ENCODE peak calls at places on chromosomes 7 and 10, in four cellular contexts. One of them, this sample, is unnamed.

GRCh38 chr10:34817586-34817985 is 2.5 kb upstream of the PARD3 start:
- DNase-seq in Panc1: no peak
- DNase-seq in HepG2: no peak
- DNase-seq in HCT116: no peak
- DNase-seq in this sample: no peak

GRCh38 chr7:94129443-94130140 is 125.4 kb upstream of the BET1 start:
- DNase-seq in Panc1: peak; percentile 27
- DNase-seq in HepG2: peak; percentile 19
- DNase-seq in HCT116: no peak
- DNase-seq in this sample: no peak

GRCh38 chr10:104824378-104825006 is 183.4 kb downstream of the SORCS3 start:
- DNase-seq in Panc1: no peak
- DNase-seq in HepG2: no peak
- DNase-seq in HCT116: peak; percentile 22
- DNase-seq in this sample: peak; percentile 4

GRCh38 chr7:29102554-29103151 is 43.7 kb downstream of the CPVL start:
- DNase-seq in Panc1: peak; percentile 32
- DNase-seq in HepG2: peak; percentile 48
- DNase-seq in HCT116: peak; percentile 33
- DNase-seq in this sample: peak; percentile 35

GRCh38 chr7:138161600-138162081 is 85.4 kb downstream of the AKR1D1 start:
- DNase-seq in Panc1: peak; percentile 61
- DNase-seq in HepG2: peak; percentile 95
- DNase-seq in HCT116: peak; percentile 85
- DNase-seq in this sample: peak; percentile 98

GRCh38 chr10:18233775-18234174 is 93.6 kb downstream of the CACNB2 start:
- DNase-seq in Panc1: no peak
- DNase-seq in HepG2: no peak
- DNase-seq in HCT116: no peak
- DNase-seq in this sample: no peak

GRCh38 chr10:87058171-87058570 is 36.5 kb downstream of the GLUD1 start:
- DNase-seq in Panc1: no peak
- DNase-seq in HepG2: no peak
- DNase-seq in HCT116: no peak
- DNase-seq in this sample: no peak

GRCh38 chr7:64618785-64619456 is 47.0 kb upstream of the ZNF107 start:
- DNase-seq in Panc1: peak; percentile 65
- DNase-seq in HepG2: peak; percentile 65
- DNase-seq in HCT116: peak; percentile 59
- DNase-seq in this sample: peak; percentile 42

GRCh38 chr10:79390551-79391229 is 43.4 kb downstream of the PPIF start:
- DNase-seq in Panc1: no peak
- DNase-seq in HepG2: no peak
- DNase-seq in HCT116: no peak
- DNase-seq in this sample: peak; percentile 91

GRCh38 chr10:79390057-79390456 is 42.8 kb downstream of the PPIF start:
- DNase-seq in Panc1: no peak
- DNase-seq in HepG2: no peak
- DNase-seq in HCT116: no peak
- DNase-seq in this sample: no peak

GRCh38 chr10:79392020-79392398 is 44.7 kb downstream of the PPIF start:
- DNase-seq in Panc1: no peak
- DNase-seq in HepG2: no peak
- DNase-seq in HCT116: no peak
- DNase-seq in this sample: no peak

GRCh38 chr10:79392506-79393176 is 45.4 kb downstream of the PPIF start:
- DNase-seq in Panc1: no peak
- DNase-seq in HepG2: no peak
- DNase-seq in HCT116: no peak
- DNase-seq in this sample: no peak

DNA sequence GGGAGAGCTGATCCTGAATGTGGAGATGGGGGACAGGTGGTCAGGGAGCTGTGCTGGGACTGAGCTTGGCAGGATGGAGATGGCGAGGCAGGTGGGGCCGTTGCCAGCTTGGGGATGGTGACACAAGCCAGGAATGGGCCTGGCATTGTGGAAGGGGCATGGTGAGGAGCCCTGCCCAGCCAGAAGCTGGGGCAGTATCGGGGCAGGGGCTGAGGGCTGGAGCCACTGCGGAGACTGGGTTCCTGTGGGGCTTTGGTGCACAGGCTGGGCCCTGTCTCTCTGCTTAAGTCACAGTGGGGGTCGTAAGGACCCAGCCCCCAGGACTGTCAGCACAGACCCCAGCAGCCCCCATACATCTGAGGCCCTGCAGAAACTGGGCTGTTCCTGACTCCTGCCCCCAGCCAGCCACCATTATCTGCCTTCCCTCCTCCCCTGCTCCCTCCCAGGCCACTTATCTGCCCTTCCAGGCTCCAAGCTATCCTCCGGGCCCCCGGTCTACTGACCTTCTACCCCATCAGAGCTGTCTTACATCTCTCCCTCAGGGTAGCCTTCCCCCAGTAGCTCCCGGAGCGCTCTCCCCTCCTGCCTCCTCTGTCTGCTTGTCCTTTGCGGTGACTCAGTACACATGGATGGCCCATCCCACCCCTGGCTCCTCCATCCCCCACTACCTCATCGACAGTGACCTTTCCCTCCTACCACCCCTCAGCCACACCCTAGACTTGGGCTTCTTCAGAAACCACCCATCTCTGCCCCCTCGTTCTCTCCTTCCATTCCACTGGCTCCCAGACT is 44.2 kb downstream of the PPIF start:
- DNase-seq in Panc1: no peak
- DNase-seq in HepG2: no peak
- DNase-seq in HCT116: no peak
- DNase-seq in this sample: peak; percentile 94
- TF ChIP-seq TCF7L2 in Panc1: no peak
- TF ChIP-seq TCF7L2 in HepG2: no peak
- TF ChIP-seq TCF7L2 in HCT116: no peak
- TF ChIP-seq TCF7L2 in this sample: no peak

GRCh38 chr7:23685770-23686169 is 5.8 kb downstream of the FAM221A start:
- DNase-seq in Panc1: no peak
- DNase-seq in HepG2: no peak
- DNase-seq in HCT116: no peak
- DNase-seq in this sample: no peak

GRCh38 chr7:23680417-23681405 is 712 bp downstream of the FAM221A start:
- DNase-seq in Panc1: no peak
- DNase-seq in HepG2: no peak
- DNase-seq in HCT116: no peak
- DNase-seq in this sample: no peak

DNA sequence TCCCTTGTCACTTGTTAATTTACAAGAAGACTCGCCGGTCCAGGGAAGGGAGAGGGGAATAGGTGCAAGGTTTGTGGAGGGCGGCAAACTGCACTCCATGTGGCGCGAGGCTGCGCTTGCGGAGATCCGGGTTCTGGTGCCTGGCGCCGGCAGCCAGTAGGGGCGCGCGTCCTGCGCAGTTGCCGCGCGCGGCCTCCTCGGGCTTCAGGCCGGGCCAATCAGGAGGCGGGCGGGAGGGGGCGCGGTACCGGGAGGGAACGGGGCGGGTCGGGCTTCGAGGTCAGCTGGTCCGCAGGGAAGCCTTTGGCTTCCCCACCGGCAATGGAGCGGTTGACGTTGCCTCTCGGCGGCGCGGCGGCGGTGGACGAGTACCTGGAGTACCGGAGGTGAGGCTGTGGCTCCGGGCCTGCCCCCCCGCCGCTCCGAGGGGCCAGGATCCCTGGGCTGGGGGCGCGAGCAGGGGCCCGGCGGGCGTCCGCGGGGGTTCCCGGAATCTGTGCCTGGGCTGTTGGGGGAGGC is at the start of gene FAM221A:
- DNase-seq in Panc1: peak; percentile 45
- DNase-seq in HepG2: no peak
- DNase-seq in HCT116: no peak
- DNase-seq in this sample: no peak
- TF ChIP-seq TCF7L2 in Panc1: no peak
- TF ChIP-seq TCF7L2 in HepG2: no peak
- TF ChIP-seq TCF7L2 in HCT116: no peak
- TF ChIP-seq TCF7L2 in this sample: no peak

GRCh38 chr10:124942317-124943169 is 620 bp downstream of the ZRANB1 start:
- DNase-seq in Panc1: no peak
- DNase-seq in HepG2: no peak
- DNase-seq in HCT116: no peak
- DNase-seq in this sample: peak; percentile 0

GRCh38 chr10:124946945-124947344 is 5.0 kb downstream of the ZRANB1 start:
- DNase-seq in Panc1: no peak
- DNase-seq in HepG2: no peak
- DNase-seq in HCT116: no peak
- DNase-seq in this sample: peak; percentile 3

GRCh38 chr10:124941823-124942222 is at the start of gene ZRANB1:
- DNase-seq in Panc1: no peak
- DNase-seq in HepG2: no peak
- DNase-seq in HCT116: no peak
- DNase-seq in this sample: no peak

GRCh38 chr10:124943301-124944092 is 1.6 kb downstream of the ZRANB1 start:
- DNase-seq in Panc1: peak; percentile 83
- DNase-seq in HepG2: no peak
- DNase-seq in HCT116: peak; percentile 7
- DNase-seq in this sample: peak; percentile 0

GRCh38 chr10:124944982-124945381 is 3.1 kb downstream of the ZRANB1 start:
- DNase-seq in Panc1: no peak
- DNase-seq in HepG2: no peak
- DNase-seq in HCT116: no peak
- DNase-seq in this sample: no peak
- TF ChIP-seq TCF7L2 in Panc1: no peak
- TF ChIP-seq TCF7L2 in HepG2: no peak
- TF ChIP-seq TCF7L2 in HCT116: no peak
- TF ChIP-seq TCF7L2 in this sample: no peak

GRCh38 chr7:30168800-30169584 is 34.2 kb downstream of the MTURN start:
- DNase-seq in Panc1: no peak
- DNase-seq in HepG2: no peak
- DNase-seq in HCT116: no peak
- DNase-seq in this sample: no peak
- TF ChIP-seq TCF7L2 in Panc1: no peak
- TF ChIP-seq TCF7L2 in HepG2: no peak
- TF ChIP-seq TCF7L2 in HCT116: no peak
- TF ChIP-seq TCF7L2 in this sample: no peak

GRCh38 chr7:131848033-131848432 is 291.6 kb upstream of the PODXL start:
- DNase-seq in Panc1: no peak
- DNase-seq in HepG2: no peak
- DNase-seq in HCT116: no peak
- DNase-seq in this sample: no peak

GRCh38 chr7:131844380-131844779 is 288.0 kb upstream of the PODXL start:
- DNase-seq in Panc1: no peak
- DNase-seq in HepG2: no peak
- DNase-seq in HCT116: no peak
- DNase-seq in this sample: no peak

GRCh38 chr7:131845573-131846337 is 289.3 kb upstream of the PODXL start:
- DNase-seq in Panc1: no peak
- DNase-seq in HepG2: no peak
- DNase-seq in HCT116: no peak
- DNase-seq in this sample: no peak

GRCh38 chr7:131840291-131840690 is 283.9 kb upstream of the PODXL start:
- DNase-seq in Panc1: no peak
- DNase-seq in HepG2: no peak
- DNase-seq in HCT116: no peak
- DNase-seq in this sample: no peak

DNA sequence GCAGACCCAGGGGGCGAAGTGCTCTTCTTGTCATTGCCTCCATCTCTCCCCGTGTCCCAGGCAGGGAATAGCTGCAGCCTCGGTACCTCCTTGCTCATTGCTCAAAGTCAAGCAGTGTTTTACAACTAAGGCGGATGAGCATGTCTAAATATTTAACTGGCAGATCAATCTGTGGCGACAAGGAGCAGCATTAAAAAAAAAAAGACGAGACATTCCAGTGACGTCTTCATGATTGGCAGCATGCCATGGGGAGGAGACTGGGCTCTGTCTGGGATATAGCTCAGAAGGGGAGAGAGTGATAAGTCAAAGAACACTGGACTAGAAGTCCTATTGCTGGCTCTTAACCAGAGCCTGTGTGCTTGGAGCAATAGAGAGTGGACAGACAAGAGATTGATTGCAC is 287.4 kb upstream of the PODXL start:
- DNase-seq in Panc1: no peak
- DNase-seq in HepG2: no peak
- DNase-seq in HCT116: no peak
- DNase-seq in this sample: no peak
- TF ChIP-seq TCF7L2 in Panc1: no peak
- TF ChIP-seq TCF7L2 in HepG2: no peak
- TF ChIP-seq TCF7L2 in HCT116: no peak
- TF ChIP-seq TCF7L2 in this sample: no peak

This sample was measured in K562.